ENCODE peak calls at places on chromosomes 12 and 14, in four cellular contexts. U is H1, E is GM12878, Q is K562. L is an unnamed sample.

GRCh38 chr12:25493682-25494081 is 59.4 kb downstream of the LMNTD1 start:
- DNase-seq in U (no peak), E (no peak), Q (no peak), L (no peak)

GRCh38 chr12:68890701-68891113 is 42.3 kb downstream of the CPM start:
- DNase-seq in U (no peak), E (no peak), Q (no peak), L (no peak)

GRCh38 chr12:20520572-20520971 is 152.2 kb downstream of the PDE3A start:
- DNase-seq in U (no peak), E (no peak), Q (no peak), L (no peak)

GRCh38 chr12:75099215-75099614 is 110.4 kb downstream of the KCNC2 start:
- DNase-seq in U (no peak), E (no peak), Q (no peak), L (no peak)

GRCh38 chr12:65510584-65511050 is 232.1 kb downstream of the MSRB3 start:
- DNase-seq in U (peak; percentile 73), E (no peak), Q (no peak), L (peak; percentile 88)

GRCh38 chr14:23377201-23377550 is 330 bp downstream of the CMTM5 start:
- DNase-seq in U (no peak), E (no peak), Q (no peak), L (no peak)

GRCh38 chr14:50667491-50668007 is 557 bp downstream of the SAV1 start:
- DNase-seq in U (no peak), E (no peak), Q (peak; percentile 45), L (no peak)

GRCh38 chr12:75446857-75447256 is 33.7 kb upstream of the GLIPR1 start:
- DNase-seq in U (no peak), E (no peak), Q (no peak), L (no peak)

GRCh38 chr12:58537278-58537677 is 383.0 kb downstream of the LRIG3 start:
- DNase-seq in U (no peak), E (no peak), Q (no peak), L (peak; percentile 15)

GRCh38 chr12:20058068-20058467 is 310.3 kb upstream of the PDE3A start:
- DNase-seq in U (no peak), E (no peak), Q (no peak), L (no peak)

GRCh38 chr12:89893972-89894706 is 185.5 kb upstream of the ATP2B1 start:
- DNase-seq in U (no peak), E (no peak), Q (no peak), L (no peak)

GRCh38 chr14:72457641-72458040 is 436.3 kb downstream of the DPF3 start:
- DNase-seq in U (no peak), E (no peak), Q (no peak), L (no peak)

GRCh38 chr12:51847830-51848727 is at the start of gene FIGNL2:
- DNase-seq in U (no peak), E (no peak), Q (peak; percentile 25), L (no peak)

GRCh38 chr12:122137229-122137628 is 36.8 kb downstream of the IL31 start:
- DNase-seq in U (no peak), E (no peak), Q (peak; percentile 37), L (no peak)

GRCh38 chr12:126742326-126742725 is 1524.6 kb upstream of the TMEM132C start:
- DNase-seq in U (no peak), E (no peak), Q (no peak), L (no peak)

GRCh38 chr14:98200621-98201020 is 1071.4 kb downstream of the BCL11B start:
- DNase-seq in U (no peak), E (no peak), Q (no peak), L (no peak)

GRCh38 chr12:119727600-119728436 is 59.9 kb downstream of the PRKAB1 start:
- DNase-seq in U (no peak), E (peak; percentile 4), Q (no peak), L (no peak)

GRCh38 chr14:37594238-37594915 is 672 bp downstream of the FOXA1 start:
- DNase-seq in U (no peak), E (no peak), Q (peak; percentile 89), L (peak; percentile 99)

GRCh38 chr12:124506145-124506831 is 61.1 kb downstream of the NCOR2 start:
- DNase-seq in U (no peak), E (no peak), Q (peak; percentile 71), L (no peak)

GRCh38 chr14:78567343-78567742 is 397.2 kb downstream of the NRXN3 start:
- DNase-seq in U (no peak), E (no peak), Q (no peak), L (no peak)

GRCh38 chr12:117023998-117024960 is 74.9 kb downstream of the TESC start:
- DNase-seq in U (no peak), E (no peak), Q (no peak), L (no peak)

GRCh38 chr14:72643317-72643801 is 250.5 kb downstream of the DPF3 start:
- DNase-seq in U (peak; percentile 36), E (no peak), Q (no peak), L (no peak)

GRCh38 chr14:93537962-93538361 is 107.2 kb downstream of the UNC79 start:
- DNase-seq in U (no peak), E (no peak), Q (no peak), L (no peak)

GRCh38 chr12:102675672-102676071 is 195.3 kb upstream of the IGF1 start:
- DNase-seq in U (no peak), E (no peak), Q (no peak), L (no peak)

GRCh38 chr12:67223225-67223624 is 45.9 kb upstream of the CAND1 start:
- DNase-seq in U (no peak), E (no peak), Q (no peak), L (no peak)

GRCh38 chr14:67940894-67941455 is 121.4 kb downstream of the RAD51B start:
- DNase-seq in U (no peak), E (no peak), Q (no peak), L (no peak)

GRCh38 chr14:103543721-103544626 is 15.0 kb downstream of the TRMT61A start:
- DNase-seq in U (no peak), E (no peak), Q (no peak), L (no peak)

GRCh38 chr12:6089041-6089823 is 35.2 kb downstream of the VWF start:
- DNase-seq in U (no peak), E (no peak), Q (no peak), L (peak; percentile 56)

GRCh38 chr14:74628418-74628817 is 16.4 kb upstream of the LTBP2 start:
- DNase-seq in U (no peak), E (no peak), Q (no peak), L (peak; percentile 66)

GRCh38 chr14:96711559-96712267 is 85.5 kb upstream of the VRK1 start:
- DNase-seq in U (no peak), E (no peak), Q (no peak), L (no peak)

GRCh38 chr12:52745554-52745953 is 31.6 kb downstream of the KRT76 start:
- DNase-seq in U (no peak), E (no peak), Q (no peak), L (no peak)

GRCh38 chr14:51697848-51698247 is 46.1 kb downstream of the FRMD6 start:
- DNase-seq in U (no peak), E (no peak), Q (no peak), L (no peak)

GRCh38 chr12:114400395-114400794 is 5.5 kb downstream of the TBX5 start:
- DNase-seq in U (no peak), E (no peak), Q (no peak), L (no peak)
- TF ChIP-seq HDAC6 in U (no peak), E (no peak), Q (no peak), L (no peak)

GRCh38 chr14:105375635-105376057 is 22.7 kb upstream of the TEX22 start:
- DNase-seq in U (no peak), E (no peak), Q (no peak), L (no peak)
- TF ChIP-seq MAX in U (no peak), E (no peak), Q (no peak), L (no peak)

GRCh38 chr12:108689314-108690190 is 41.8 kb downstream of the CORO1C start:
- DNase-seq in U (no peak), E (no peak), Q (peak; percentile 91), L (peak; percentile 89)
- TF ChIP-seq HDAC6 in U (no peak), E (no peak), Q (no peak), L (no peak)

DNA sequence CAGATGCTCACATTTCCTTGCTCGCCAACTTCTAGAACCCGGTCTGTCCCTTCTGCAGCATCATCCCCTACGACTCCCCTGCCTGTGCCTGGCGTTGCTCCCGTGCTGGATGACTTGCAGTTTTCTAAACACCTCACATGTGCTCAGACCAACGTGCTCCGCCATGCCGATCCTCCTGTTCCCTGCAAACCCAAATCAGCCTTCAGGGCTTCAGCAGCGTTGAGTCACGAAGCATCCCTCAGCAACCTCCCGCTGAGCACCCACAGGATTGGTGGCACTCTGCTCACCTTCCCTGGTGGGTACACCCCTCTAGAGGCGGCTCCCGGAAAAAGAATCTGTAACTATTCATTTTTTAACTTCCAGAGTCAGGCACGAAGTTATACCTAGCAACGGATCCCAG is 2.8 kb upstream of the PIWIL1 start:
- DNase-seq in U (no peak), E (no peak), Q (peak; percentile 31), L (no peak)
- TF ChIP-seq MAX in U (peak; percentile 8), E (no peak), Q (no peak), L (no peak)

DNA sequence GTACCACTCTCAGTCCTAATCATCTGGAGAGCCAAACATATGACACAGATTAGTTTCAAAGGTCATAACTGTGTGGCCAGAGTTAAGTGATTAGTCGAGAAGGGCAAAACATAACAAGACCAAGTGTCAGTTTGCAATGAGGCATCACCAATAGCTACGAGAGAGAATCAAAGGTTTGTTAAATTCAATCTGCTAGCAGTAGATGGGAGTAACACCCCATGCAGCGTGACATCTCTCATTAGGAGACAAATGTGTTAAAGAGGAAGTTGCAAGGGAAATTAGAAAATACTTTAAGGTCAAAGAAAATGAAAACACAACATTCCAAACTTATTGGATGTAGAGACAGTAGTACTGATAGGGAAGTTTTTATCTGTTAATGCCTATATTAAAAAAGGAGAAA is 135.7 kb upstream of the SYT10 start:
- DNase-seq in U (no peak), E (no peak), Q (no peak), L (no peak)
- TF ChIP-seq HDAC6 in U (no peak), E (no peak), Q (no peak), L (no peak)

L was measured in HepG2.